ENCODE peak calls at places on chromosomes 2 and 18, in eight cellular contexts. D is breast epithelium, F is IMR-90, T is GM12878, N is HepG2, S is transverse colon, X is spleen, G is body of pancreas. Z is an unnamed sample.

GRCh38 chr18:11268691-11269686 is 119.6 kb upstream of the PIEZO2 start:
- DNase-seq in D (no peak), F (peak; percentile 35), T (no peak), N (no peak), S (no peak), X (no peak), G (no peak), Z (no peak)

GRCh38 chr18:27803957-27804356 is 373.0 kb downstream of the CDH2 start:
- DNase-seq in D (no peak), F (no peak), T (no peak), N (no peak), S (no peak), X (no peak), G (no peak), Z (no peak)

GRCh38 chr2:27737676-27738348 is 33.7 kb upstream of the MRPL33 start:
- DNase-seq in D (no peak), F (peak; percentile 84), T (no peak), N (peak; percentile 85), S (no peak), X (peak; percentile 82), G (no peak), Z (peak; percentile 60)

GRCh38 chr2:238128061-238129040 is 10.1 kb upstream of the KLHL30 start:
- DNase-seq in D (no peak), F (no peak), T (no peak), N (no peak), S (no peak), X (peak; percentile 67), G (no peak), Z (no peak)

GRCh38 chr2:204842731-204843490 is 297.6 kb downstream of the PARD3B start:
- DNase-seq in D (no peak), F (peak; percentile 96), T (no peak), N (no peak), S (no peak), X (no peak), G (no peak), Z (no peak)

GRCh38 chr2:62478093-62478580 is 27.9 kb downstream of the TMEM17 start:
- DNase-seq in D (no peak), F (peak; percentile 24), T (no peak), N (peak; percentile 60), S (peak; percentile 26), X (no peak), G (no peak), Z (no peak)

GRCh38 chr2:144323946-144324345 is 196.0 kb downstream of the ZEB2 start:
- DNase-seq in D (no peak), F (no peak), T (no peak), N (no peak), S (no peak), X (no peak), G (no peak), Z (no peak)

GRCh38 chr2:29650634-29651097 is 270.7 kb downstream of the ALK start:
- DNase-seq in D (no peak), F (no peak), T (no peak), N (no peak), S (no peak), X (no peak), G (no peak), Z (no peak)

GRCh38 chr2:174759381-174760064 is 4.7 kb downstream of the CHRNA1 start:
- DNase-seq in D (no peak), F (no peak), T (no peak), N (no peak), S (peak; percentile 64), X (no peak), G (no peak), Z (no peak)

GRCh38 chr18:33706391-33706790 is 128.4 kb downstream of the ASXL3 start:
- DNase-seq in D (no peak), F (peak; percentile 11), T (no peak), N (no peak), S (no peak), X (no peak), G (no peak), Z (no peak)

GRCh38 chr18:77905449-77906055 is 655.9 kb downstream of the GALR1 start:
- DNase-seq in D (no peak), F (no peak), T (no peak), N (no peak), S (no peak), X (peak; percentile 74), G (no peak), Z (no peak)

GRCh38 chr2:230254152-230254881 is 28.8 kb downstream of the SP140 start:
- DNase-seq in D (no peak), F (no peak), T (no peak), N (no peak), S (no peak), X (no peak), G (no peak), Z (no peak)

GRCh38 chr2:172094319-172095145 is 8.2 kb downstream of the DLX2 start:
- DNase-seq in D (no peak), F (no peak), T (no peak), N (no peak), S (no peak), X (peak; percentile 78), G (no peak), Z (no peak)

GRCh38 chr2:47019991-47020681 is 104.5 kb upstream of the MCFD2 start:
- DNase-seq in D (no peak), F (no peak), T (no peak), N (no peak), S (no peak), X (no peak), G (no peak), Z (no peak)

DNA sequence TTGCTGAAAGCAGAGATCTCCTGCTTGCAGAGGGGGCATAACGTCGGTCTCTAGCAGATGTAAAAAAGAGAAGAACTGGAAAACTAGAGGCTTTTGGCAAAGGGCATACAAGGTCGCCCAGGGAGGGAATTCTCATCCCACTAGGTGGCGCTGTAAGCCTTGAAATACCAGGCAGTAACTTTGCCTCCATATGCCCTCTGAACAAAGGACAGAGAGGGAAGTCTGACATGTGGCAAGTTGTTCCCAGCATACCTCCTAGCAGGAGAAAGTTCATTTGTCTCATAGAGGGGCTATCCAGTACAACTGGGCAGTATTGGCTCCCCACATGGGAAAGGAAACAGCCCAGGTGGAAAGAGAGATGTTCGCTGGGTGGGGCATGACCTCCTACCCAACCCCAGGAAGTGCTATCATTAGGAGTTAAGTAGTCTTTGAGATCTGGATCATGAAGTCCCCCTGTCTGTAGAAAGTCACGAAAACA is 40.0 kb downstream of the STK17B start:
- DNase-seq in D (no peak), F (peak; percentile 44), T (peak; percentile 47), N (peak; percentile 83), S (peak; percentile 57), X (no peak), G (no peak), Z (peak; percentile 80)
- H3K9me3 ChIP-seq in D (peaks cover 45% of the 10 kb centered on the region), F (peaks cover 34% of the 10 kb centered on the region), T (peaks cover 37% of the 10 kb centered on the region), N (no peaks in the 10 kb centered on the region), S (peaks cover 34% of the 10 kb centered on the region), X (peaks cover 58% of the 10 kb centered on the region), G (peaks cover 44% of the 10 kb centered on the region), Z (peaks cover 25% of the 10 kb centered on the region)

GRCh38 chr2:70655786-70656185 is 102.2 kb upstream of the TGFA start:
- DNase-seq in D (no peak), F (no peak), T (no peak), N (no peak), S (no peak), X (no peak), G (no peak), Z (no peak)
- H3K27me3 ChIP-seq in D (peaks cover 6% of the 10 kb centered on the region), F (peaks cover 6% of the 10 kb centered on the region), T (peaks cover 2% of the 10 kb centered on the region), N (peaks cover 3% of the 10 kb centered on the region), S (peaks cover 48% of the 10 kb centered on the region), X (peaks cover 30% of the 10 kb centered on the region), G (no peaks in the 10 kb centered on the region), Z (no peaks in the 10 kb centered on the region)

DNA sequence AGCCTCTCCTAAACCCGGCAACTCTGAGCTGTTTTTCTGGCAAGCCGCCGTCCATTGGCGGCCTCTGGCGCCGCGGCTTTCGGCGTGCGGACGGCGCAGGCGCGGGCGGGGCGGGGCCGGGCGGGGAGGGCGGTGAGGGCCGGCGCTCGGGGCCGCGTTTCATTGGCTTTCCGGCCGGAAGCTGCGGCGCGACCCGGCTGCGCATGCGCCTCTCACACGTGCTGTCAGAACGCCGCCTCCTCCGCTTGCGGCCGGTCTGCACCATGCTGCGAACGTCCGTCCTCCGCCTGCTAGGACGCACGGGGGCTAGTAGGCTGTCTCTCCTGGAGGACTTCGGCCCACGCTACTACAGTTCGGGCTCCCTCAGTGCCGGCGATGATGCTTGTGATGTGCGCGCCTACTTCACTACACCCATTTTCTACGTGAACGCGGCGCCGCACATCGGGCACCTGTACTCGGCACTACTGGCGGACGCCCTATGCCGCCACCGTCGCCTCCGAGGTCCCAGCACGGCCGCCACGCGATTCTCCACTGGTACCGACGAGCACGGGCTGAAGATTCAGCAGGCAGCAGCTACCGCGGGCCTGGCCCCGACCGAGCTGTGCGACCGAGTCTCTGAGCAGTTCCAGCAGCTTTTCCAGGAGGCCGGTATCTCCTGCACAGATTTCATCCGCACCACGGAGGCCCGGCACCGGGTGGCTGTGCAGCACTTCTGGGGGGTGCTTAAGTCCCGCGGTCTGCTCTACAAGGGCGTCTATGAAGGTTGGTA is at the start of gene MARS2:
- DNase-seq in D (peak; percentile 91), F (peak; percentile 88), T (peak; percentile 68), N (peak; percentile 88), S (peak; percentile 95), X (peak; percentile 97), G (peak; percentile 95), Z (peak; percentile 86)
- TF ChIP-seq POLR2A in D (no peak), F (no peak), T (peak; percentile 98), N (peak; percentile 97), S (peak; percentile 71), X (no peak), G (peak; percentile 75), Z (peak; percentile 41)

GRCh38 chr18:66043009-66043408 is 292.2 kb downstream of the CDH7 start:
- DNase-seq in D (no peak), F (no peak), T (no peak), N (no peak), S (no peak), X (no peak), G (no peak), Z (no peak)
- H3K9me3 ChIP-seq in D (no peaks in the 10 kb centered on the region), F (peaks cover 3% of the 10 kb centered on the region), T (no peaks in the 10 kb centered on the region), N (no peaks in the 10 kb centered on the region), S (no peaks in the 10 kb centered on the region), X (no peaks in the 10 kb centered on the region), G (no peaks in the 10 kb centered on the region), Z (no peaks in the 10 kb centered on the region)

GRCh38 chr2:231961349-231962166 is at the start of gene DIS3L2:
- DNase-seq in D (peak; percentile 66), F (peak; percentile 70), T (peak; percentile 16), N (peak; percentile 81), S (peak; percentile 85), X (peak; percentile 95), G (peak; percentile 77), Z (peak; percentile 89)
- H3K27me3 ChIP-seq in D (no peaks in the 10 kb centered on the region), F (no peaks in the 10 kb centered on the region), T (no peaks in the 10 kb centered on the region), N (no peaks in the 10 kb centered on the region), S (peaks cover 3% of the 10 kb centered on the region), X (no peaks in the 10 kb centered on the region), G (no peaks in the 10 kb centered on the region), Z (no peaks in the 10 kb centered on the region)

Z was measured in Peyer's patch.